ENCODE peak calls at places on chromosomes 13 and 19, in eight cellular contexts. D is breast epithelium, E is endothelial cell of umbilical vein, Z is stomach, O is GM23338, R is HCT116, V is upper lobe of left lung, J is SK-N-SH. Y is an unnamed sample. For H3K4me1, the result is how much of the 10 kb centered on the place peaks cover.

GRCh38 chr13:99935772-99936171 is 35.8 kb downstream of the ZIC5 start:
- DNase-seq in D (no peak), E (no peak), Z (no peak), O (peak), R (no peak), V (no peak), J (no peak), Y (no peak)

GRCh38 chr19:34504273-34504808 is 22.8 kb downstream of the WTIP start:
- DNase-seq in D (no peak), E (no peak), Z (no peak), O (no peak), R (no peak), V (no peak), J (no peak), Y (no peak)

GRCh38 chr13:22062478-22063205 is 391.8 kb downstream of the FGF9 start:
- DNase-seq in D (no peak), E (no peak), Z (no peak), O (no peak), R (no peak), V (no peak), J (no peak), Y (no peak)

GRCh38 chr19:3995619-3996018 is 10.4 kb upstream of the EEF2 start:
- DNase-seq in D (no peak), E (no peak), Z (no peak), O (no peak), R (no peak), V (no peak), J (no peak), Y (no peak)

GRCh38 chr19:2291185-2291751 is 9.3 kb upstream of the PEAK3 start:
- DNase-seq in D (no peak), E (peak), Z (no peak), O (peak), R (no peak), V (no peak), J (peak), Y (no peak)

GRCh38 chr13:37648604-37649003 is 50.0 kb upstream of the POSTN start:
- DNase-seq in D (no peak), E (no peak), Z (no peak), O (no peak), R (no peak), V (no peak), J (no peak), Y (no peak)

GRCh38 chr13:49086711-49087110 is 111.0 kb downstream of the FNDC3A start:
- DNase-seq in D (no peak), E (peak), Z (no peak), O (no peak), R (peak), V (no peak), J (no peak), Y (no peak)

GRCh38 chr19:6402058-6402457 is 9.1 kb upstream of the GTF2F1 start:
- DNase-seq in D (no peak), E (no peak), Z (no peak), O (no peak), R (no peak), V (no peak), J (no peak), Y (no peak)

GRCh38 chr19:54660306-54660705 is 2.5 kb upstream of the LILRB4 start:
- DNase-seq in D (no peak), E (no peak), Z (no peak), O (no peak), R (no peak), V (no peak), J (no peak), Y (no peak)

GRCh38 chr13:113816925-113817859 is 46.7 kb downstream of the GAS6 start:
- DNase-seq in D (peak), E (peak), Z (peak), O (peak), R (peak), V (peak), J (peak), Y (peak)

GRCh38 chr13:25625361-25625760 is 253.6 kb downstream of the ATP8A2 start:
- DNase-seq in D (no peak), E (no peak), Z (no peak), O (no peak), R (no peak), V (no peak), J (no peak), Y (no peak)

GRCh38 chr19:46862504-46862835 is 1.7 kb downstream of the ARHGAP35 start:
- DNase-seq in D (no peak), E (peak), Z (no peak), O (no peak), R (no peak), V (no peak), J (no peak), Y (peak)
- TF ChIP-seq POLR2AphosphoS5 in D (no peak), E (no peak), Z (no peak), O (no peak), R (no peak), V (no peak), J (no peak), Y (no peak)

GRCh38 chr13:43373400-43373799 is 350.0 kb downstream of the DNAJC15 start:
- DNase-seq in D (no peak), E (no peak), Z (no peak), O (no peak), R (no peak), V (no peak), J (no peak), Y (no peak)
- H3K27ac ChIP-seq in D (no peak), E (no peak), Z (no peak), O (no peak), R (no peak), V (no peak), J (no peak), Y (no peak)

GRCh38 chr13:33109319-33109718 is 93.1 kb downstream of the KL start:
- DNase-seq in D (no peak), E (no peak), Z (no peak), O (no peak), R (no peak), V (no peak), J (no peak), Y (no peak)
- H3K4me1 ChIP-seq in D (under half), E (under half), Z (half or more), O (under half), R (under half), V (under half), J (under half), Y (half or more)

GRCh38 chr19:35935911-35936737 is at the start of gene LRFN3:
- DNase-seq in D (no peak), E (peak), Z (peak), O (peak), R (peak), V (peak), J (peak), Y (peak)

GRCh38 chr19:35931874-35932202 is 4.3 kb upstream of the LRFN3 start:
- DNase-seq in D (no peak), E (no peak), Z (no peak), O (no peak), R (no peak), V (no peak), J (no peak), Y (no peak)

GRCh38 chr19:35931161-35931873 is 4.9 kb upstream of the LRFN3 start:
- DNase-seq in D (peak), E (peak), Z (peak), O (peak), R (peak), V (peak), J (peak), Y (peak)

GRCh38 chr19:35928507-35928906 is 7.7 kb upstream of the LRFN3 start:
- DNase-seq in D (no peak), E (no peak), Z (no peak), O (no peak), R (no peak), V (no peak), J (no peak), Y (no peak)

GRCh38 chr19:35932291-35932936 is 3.8 kb upstream of the LRFN3 start:
- DNase-seq in D (no peak), E (no peak), Z (no peak), O (peak), R (no peak), V (no peak), J (no peak), Y (no peak)
- TF ChIP-seq POLR2AphosphoS5 in D (no peak), E (no peak), Z (no peak), O (no peak), R (no peak), V (no peak), J (no peak), Y (no peak)

Y was measured in sigmoid colon.